ENCODE peak calls at places on chromosomes 7 and 10, in four cellular contexts. One of them, this sample, is unnamed.

GRCh38 chr10:123227706-123228105 is 73.5 kb downstream of the BUB3 start:
- DNase-seq in hepatocyte: no peak
- DNase-seq in Peyer's patch: no peak
- DNase-seq in keratinocyte: no peak
- DNase-seq in this sample: no peak

GRCh38 chr10:52703898-52704297 is 68.7 kb downstream of the MBL2 start:
- DNase-seq in hepatocyte: no peak
- DNase-seq in Peyer's patch: no peak
- DNase-seq in keratinocyte: no peak
- DNase-seq in this sample: no peak

GRCh38 chr7:25391295-25391861 is 163.1 kb upstream of the NPVF start:
- DNase-seq in hepatocyte: peak; percentile 55
- DNase-seq in Peyer's patch: no peak
- DNase-seq in keratinocyte: no peak
- DNase-seq in this sample: no peak

GRCh38 chr10:11823122-11823988 is at the start of gene PROSER2:
- DNase-seq in hepatocyte: peak; percentile 86
- DNase-seq in Peyer's patch: peak; percentile 52
- DNase-seq in keratinocyte: no peak
- DNase-seq in this sample: no peak

GRCh38 chr10:28393956-28394568 is 91.2 kb upstream of the MPP7 start:
- DNase-seq in hepatocyte: peak; percentile 80
- DNase-seq in Peyer's patch: peak; percentile 85
- DNase-seq in keratinocyte: no peak
- DNase-seq in this sample: peak; percentile 16

GRCh38 chr7:150313870-150314269 is 9.3 kb upstream of the LRRC61 start:
- DNase-seq in hepatocyte: no peak
- DNase-seq in Peyer's patch: no peak
- DNase-seq in keratinocyte: no peak
- DNase-seq in this sample: no peak

GRCh38 chr10:77746313-77746712 is 108.7 kb upstream of the KCNMA1 start:
- DNase-seq in hepatocyte: no peak
- DNase-seq in Peyer's patch: no peak
- DNase-seq in keratinocyte: no peak
- DNase-seq in this sample: no peak

GRCh38 chr7:29865526-29865925 is 59.2 kb downstream of the WIPF3 start:
- DNase-seq in hepatocyte: no peak
- DNase-seq in Peyer's patch: no peak
- DNase-seq in keratinocyte: no peak
- DNase-seq in this sample: peak; percentile 18

GRCh38 chr10:69180525-69181204 is 631 bp downstream of the SUPV3L1 start:
- DNase-seq in hepatocyte: peak; percentile 49
- DNase-seq in Peyer's patch: no peak
- DNase-seq in keratinocyte: no peak
- DNase-seq in this sample: no peak

GRCh38 chr7:140084972-140085371 is 22.2 kb upstream of the PARP12 start:
- DNase-seq in hepatocyte: no peak
- DNase-seq in Peyer's patch: peak; percentile 64
- DNase-seq in keratinocyte: no peak
- DNase-seq in this sample: no peak

GRCh38 chr7:28697898-28698563 is 260.1 kb downstream of the TRIL start:
- DNase-seq in hepatocyte: no peak
- DNase-seq in Peyer's patch: no peak
- DNase-seq in keratinocyte: no peak
- DNase-seq in this sample: no peak

GRCh38 chr10:101120884-101121660 is 10.0 kb upstream of the TLX1 start:
- DNase-seq in hepatocyte: peak; percentile 44
- DNase-seq in Peyer's patch: peak; percentile 89
- DNase-seq in keratinocyte: no peak
- DNase-seq in this sample: no peak

GRCh38 chr7:105126436-105126975 is 112.5 kb downstream of the KMT2E start:
- DNase-seq in hepatocyte: no peak
- DNase-seq in Peyer's patch: no peak
- DNase-seq in keratinocyte: no peak
- DNase-seq in this sample: no peak

GRCh38 chr7:126755381-126755780 is 497.4 kb downstream of the GRM8 start:
- DNase-seq in hepatocyte: no peak
- DNase-seq in Peyer's patch: no peak
- DNase-seq in keratinocyte: no peak
- DNase-seq in this sample: no peak

GRCh38 chr7:351681-352480 is 61.9 kb downstream of the FOXL3 start:
- DNase-seq in hepatocyte: no peak
- DNase-seq in Peyer's patch: peak; percentile 56
- DNase-seq in keratinocyte: no peak
- DNase-seq in this sample: no peak

GRCh38 chr7:149839933-149840332 is 1.8 kb downstream of the ZNF862 start:
- DNase-seq in hepatocyte: no peak
- DNase-seq in Peyer's patch: no peak
- DNase-seq in keratinocyte: no peak
- DNase-seq in this sample: no peak

GRCh38 chr7:77674878-77675277 is 21.4 kb upstream of the RSBN1L start:
- DNase-seq in hepatocyte: peak; percentile 23
- DNase-seq in Peyer's patch: peak; percentile 72
- DNase-seq in keratinocyte: peak; percentile 70
- DNase-seq in this sample: no peak

GRCh38 chr10:61943699-61944444 is 42.4 kb downstream of the ARID5B start:
- DNase-seq in hepatocyte: no peak
- DNase-seq in Peyer's patch: no peak
- DNase-seq in keratinocyte: no peak
- DNase-seq in this sample: no peak

GRCh38 chr10:47038881-47039557 is 127.8 kb downstream of the PTPN20 start:
- DNase-seq in hepatocyte: peak; percentile 47
- DNase-seq in Peyer's patch: peak; percentile 19
- DNase-seq in keratinocyte: no peak
- DNase-seq in this sample: no peak

GRCh38 chr7:87672217-87672616 is 44.0 kb downstream of the RUNDC3B start:
- DNase-seq in hepatocyte: no peak
- DNase-seq in Peyer's patch: no peak
- DNase-seq in keratinocyte: no peak
- DNase-seq in this sample: no peak

GRCh38 chr7:158265743-158266080 is 321.9 kb downstream of the PTPRN2 start:
- DNase-seq in hepatocyte: no peak
- DNase-seq in Peyer's patch: no peak
- DNase-seq in keratinocyte: no peak
- DNase-seq in this sample: no peak

GRCh38 chr7:40680657-40681056 is 545.9 kb downstream of the SUGCT start:
- DNase-seq in hepatocyte: peak; percentile 30
- DNase-seq in Peyer's patch: no peak
- DNase-seq in keratinocyte: no peak
- DNase-seq in this sample: no peak

GRCh38 chr7:12770227-12770975 is 83.0 kb downstream of the ARL4A start:
- DNase-seq in hepatocyte: no peak
- DNase-seq in Peyer's patch: no peak
- DNase-seq in keratinocyte: no peak
- DNase-seq in this sample: no peak

GRCh38 chr10:6128591-6129383 is 40.0 kb downstream of the RBM17 start:
- DNase-seq in hepatocyte: peak; percentile 44
- DNase-seq in Peyer's patch: no peak
- DNase-seq in keratinocyte: no peak
- DNase-seq in this sample: no peak

GRCh38 chr10:119526606-119527592 is 15.6 kb downstream of the RGS10 start:
- DNase-seq in hepatocyte: no peak
- DNase-seq in Peyer's patch: no peak
- DNase-seq in keratinocyte: no peak
- DNase-seq in this sample: no peak

GRCh38 chr7:95660023-95660434 is 63.7 kb upstream of the PDK4 start:
- DNase-seq in hepatocyte: peak; percentile 71
- DNase-seq in Peyer's patch: peak; percentile 71
- DNase-seq in keratinocyte: no peak
- DNase-seq in this sample: no peak

GRCh38 chr10:62186999-62187695 is 81.5 kb downstream of the RTKN2 start:
- DNase-seq in hepatocyte: no peak
- DNase-seq in Peyer's patch: no peak
- DNase-seq in keratinocyte: no peak
- DNase-seq in this sample: no peak

GRCh38 chr7:132685301-132685700 is 109.0 kb upstream of the PLXNA4 start:
- DNase-seq in hepatocyte: no peak
- DNase-seq in Peyer's patch: no peak
- DNase-seq in keratinocyte: no peak
- DNase-seq in this sample: no peak

GRCh38 chr7:133859191-133859590 is 267.9 kb upstream of the LRGUK start:
- DNase-seq in hepatocyte: no peak
- DNase-seq in Peyer's patch: no peak
- DNase-seq in keratinocyte: no peak
- DNase-seq in this sample: no peak

GRCh38 chr10:71084061-71084817 is 128.1 kb upstream of the UNC5B start:
- DNase-seq in hepatocyte: no peak
- DNase-seq in Peyer's patch: peak; percentile 37
- DNase-seq in keratinocyte: no peak
- DNase-seq in this sample: no peak

GRCh38 chr10:46096909-46097575 is 51.0 kb upstream of the MSMB start:
- DNase-seq in hepatocyte: no peak
- DNase-seq in Peyer's patch: no peak
- DNase-seq in keratinocyte: no peak
- DNase-seq in this sample: no peak

GRCh38 chr10:22976535-22976934 is 48.7 kb downstream of the ARMC3 start:
- DNase-seq in hepatocyte: no peak
- DNase-seq in Peyer's patch: no peak
- DNase-seq in keratinocyte: no peak
- DNase-seq in this sample: no peak

GRCh38 chr10:73307203-73307800 is 51.4 kb downstream of the CFAP70 start:
- DNase-seq in hepatocyte: no peak
- DNase-seq in Peyer's patch: no peak
- DNase-seq in keratinocyte: no peak
- DNase-seq in this sample: no peak

GRCh38 chr10:588246-589165 is 101.0 kb downstream of the DIP2C start:
- DNase-seq in hepatocyte: no peak
- DNase-seq in Peyer's patch: no peak
- DNase-seq in keratinocyte: no peak
- DNase-seq in this sample: no peak

GRCh38 chr7:101743995-101744360 is 73.4 kb upstream of the CUX1 start:
- DNase-seq in hepatocyte: no peak
- DNase-seq in Peyer's patch: peak; percentile 53
- DNase-seq in keratinocyte: no peak
- DNase-seq in this sample: no peak

GRCh38 chr10:25562547-25562946 is 371.5 kb upstream of the MYO3A start:
- DNase-seq in hepatocyte: no peak
- DNase-seq in Peyer's patch: no peak
- DNase-seq in keratinocyte: no peak
- DNase-seq in this sample: no peak

GRCh38 chr10:26790596-26790995 is 70.2 kb downstream of the ABI1 start:
- DNase-seq in hepatocyte: no peak
- DNase-seq in Peyer's patch: no peak
- DNase-seq in keratinocyte: no peak
- DNase-seq in this sample: no peak

GRCh38 chr10:34113504-34114225 is 701.4 kb downstream of the PARD3 start:
- DNase-seq in hepatocyte: no peak
- DNase-seq in Peyer's patch: no peak
- DNase-seq in keratinocyte: no peak
- DNase-seq in this sample: no peak

DNA sequence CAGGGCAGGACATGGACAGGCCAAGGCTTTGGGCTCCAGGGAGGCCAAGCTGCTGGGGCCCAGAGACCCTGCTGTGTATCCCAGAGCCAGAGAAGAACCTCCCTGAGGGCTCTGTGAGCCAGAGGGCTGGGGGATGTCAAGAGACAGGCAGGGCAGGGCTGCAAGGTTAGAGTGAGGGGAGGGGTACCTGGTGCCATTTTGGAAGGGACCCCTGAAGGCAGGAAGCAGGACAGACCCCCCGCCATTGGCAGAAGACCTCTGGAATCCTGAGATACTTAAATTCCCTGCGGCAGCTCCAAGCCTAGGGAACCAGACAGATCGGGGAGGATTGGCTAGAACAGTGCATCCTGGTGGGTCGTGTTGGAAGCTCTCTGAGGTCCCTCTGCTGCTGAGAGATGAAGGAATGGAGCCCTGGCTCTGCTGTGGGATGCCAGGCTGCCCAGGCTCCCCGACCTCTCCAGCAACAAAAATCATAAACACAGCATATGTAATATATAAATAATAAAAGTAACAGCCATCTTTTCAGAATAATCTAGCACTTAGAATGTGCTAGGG is 75.0 kb downstream of the LHPP start:
- DNase-seq in hepatocyte: no peak
- DNase-seq in Peyer's patch: no peak
- DNase-seq in keratinocyte: no peak
- DNase-seq in this sample: no peak
- H3K4me3 ChIP-seq in hepatocyte: no peak overlapping the region
- H3K4me3 ChIP-seq in Peyer's patch: no peak overlapping the region
- H3K4me3 ChIP-seq in keratinocyte: no peak overlapping the region
- H3K4me3 ChIP-seq in this sample: no peak overlapping the region

GRCh38 chr10:128414568-128414967 is 288.3 kb upstream of the MKI67 start:
- DNase-seq in hepatocyte: no peak
- DNase-seq in Peyer's patch: no peak
- DNase-seq in keratinocyte: no peak
- DNase-seq in this sample: no peak
- H3K27me3 ChIP-seq in hepatocyte: no peaks in the 10 kb centered on the region
- H3K27me3 ChIP-seq in Peyer's patch: no peaks in the 10 kb centered on the region
- H3K27me3 ChIP-seq in keratinocyte: no peaks in the 10 kb centered on the region
- H3K27me3 ChIP-seq in this sample: no peaks in the 10 kb centered on the region

GRCh38 chr10:99297033-99297432 is 32.1 kb upstream of the CNNM1 start:
- DNase-seq in hepatocyte: no peak
- DNase-seq in Peyer's patch: no peak
- DNase-seq in keratinocyte: no peak
- DNase-seq in this sample: no peak
- TF ChIP-seq CTCF in hepatocyte: no peak
- TF ChIP-seq CTCF in Peyer's patch: no peak
- TF ChIP-seq CTCF in keratinocyte: no peak
- TF ChIP-seq CTCF in this sample: no peak

DNA sequence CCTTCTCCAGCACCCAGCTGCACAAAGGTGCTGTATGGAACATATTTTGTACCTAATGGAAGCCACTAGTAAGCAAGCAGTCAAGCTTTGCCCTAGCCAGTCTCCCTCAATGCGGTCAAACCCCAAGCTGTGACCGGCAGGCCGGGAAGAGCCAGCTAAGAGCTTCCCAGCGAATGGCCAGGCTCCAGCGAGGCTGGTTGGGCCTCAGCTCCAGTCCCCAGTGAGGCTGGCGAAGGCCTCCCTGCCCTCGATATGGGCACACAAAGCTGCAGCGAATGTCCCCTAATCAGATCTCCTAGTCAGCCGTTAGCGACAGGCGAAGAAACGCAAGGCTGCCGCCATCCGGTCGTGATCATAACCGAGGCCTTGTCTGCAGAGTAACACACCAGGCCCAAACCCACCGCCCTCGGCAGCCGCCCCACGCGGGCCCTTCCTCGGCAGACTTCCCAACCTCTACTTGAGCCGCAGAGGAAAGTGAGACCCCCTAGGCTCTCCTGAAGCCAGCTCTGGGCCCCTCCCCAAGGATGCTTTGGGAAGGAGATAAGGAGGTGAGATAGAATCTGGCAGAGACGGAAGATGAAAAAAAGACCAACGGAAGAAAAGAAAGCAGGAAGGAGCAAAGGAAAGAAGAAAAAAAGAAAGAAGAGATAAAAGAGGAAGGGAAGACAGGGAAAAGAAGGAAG is 3.1 kb upstream of the HOXA9 start:
- DNase-seq in hepatocyte: no peak
- DNase-seq in Peyer's patch: peak; percentile 82
- DNase-seq in keratinocyte: no peak
- DNase-seq in this sample: no peak
- H3K4me3 ChIP-seq in hepatocyte: peak overlapping the region; percentile 53
- H3K4me3 ChIP-seq in Peyer's patch: peak overlapping the region; percentile 81
- H3K4me3 ChIP-seq in keratinocyte: peak overlapping the region; percentile 84
- H3K4me3 ChIP-seq in this sample: peak overlapping the region; percentile 72